ENCODE peak calls at places on chromosomes 2 and 18, in eight cellular contexts. J is BJ, Q is ovary, R is keratinocyte, F is GM23248, T is kidney epithelial cell, C is SJSA1, S is SK-N-SH. P is an unnamed sample. For H3K27me3, the result is how much of the 10 kb centered on the place peaks cover.

GRCh38 chr18:3093624-3094354 is 80.8 kb upstream of the LPIN2 start:
- DNase-seq in J (no peak), F (no peak), R (no peak), T (no peak), C (no peak), Q (no peak), S (no peak), P (no peak)

GRCh38 chr2:169131587-169132512 is 62.5 kb downstream of the DHRS9 start:
- DNase-seq in S (peak), C (no peak), J (no peak), T (no peak), Q (no peak), F (peak), R (peak), P (peak)

GRCh38 chr2:74181739-74182138 is 3.1 kb upstream of the MOB1A start:
- DNase-seq in S (peak), Q (no peak), F (peak), R (no peak), C (no peak), J (no peak), T (no peak), P (no peak)

GRCh38 chr2:191114403-191114886 is 36.3 kb downstream of the STAT4 start:
- DNase-seq in C (no peak), S (no peak), F (peak), R (no peak), Q (no peak), J (no peak), T (no peak), P (no peak)

GRCh38 chr2:126839711-126840110 is 59.0 kb upstream of the TEX51 start:
- DNase-seq in C (peak), Q (no peak), T (no peak), R (no peak), S (peak), F (no peak), J (no peak), P (no peak)

GRCh38 chr2:130378206-130378897 is 22.5 kb downstream of the PTPN18 start:
- DNase-seq in C (no peak), R (no peak), Q (no peak), T (no peak), F (no peak), J (no peak), S (no peak), P (no peak)

GRCh38 chr2:207974214-207974600 is 51.1 kb downstream of the PLEKHM3 start:
- DNase-seq in J (no peak), S (no peak), F (no peak), R (no peak), C (no peak), Q (no peak), T (no peak), P (no peak)

GRCh38 chr2:221097568-221097915 is 474.6 kb downstream of the EPHA4 start:
- DNase-seq in C (no peak), F (peak), S (no peak), T (peak), Q (no peak), J (peak), R (no peak), P (no peak)

GRCh38 chr2:119063146-119063545 is 95.4 kb downstream of the C1QL2 start:
- DNase-seq in S (no peak), T (no peak), R (no peak), F (no peak), C (no peak), Q (no peak), J (no peak), P (no peak)

GRCh38 chr2:18167871-18168270 is 289.4 kb downstream of the KCNS3 start:
- DNase-seq in Q (no peak), J (no peak), S (no peak), T (no peak), C (peak), F (no peak), R (no peak), P (no peak)

GRCh38 chr2:71455741-71456569 is 2.6 kb downstream of the DYSF start:
- DNase-seq in Q (no peak), S (peak), F (no peak), J (no peak), T (peak), R (no peak), C (no peak), P (peak)

GRCh38 chr2:237790353-237790752 is 8.2 kb upstream of the RBM44 start:
- DNase-seq in S (no peak), T (no peak), C (no peak), J (no peak), R (no peak), Q (no peak), F (peak), P (no peak)

GRCh38 chr18:48693006-48693405 is 154.2 kb downstream of the CTIF start:
- DNase-seq in T (no peak), R (no peak), Q (no peak), J (no peak), C (no peak), S (no peak), F (no peak), P (no peak)

GRCh38 chr18:48634491-48634890 is 95.7 kb downstream of the CTIF start:
- DNase-seq in C (no peak), S (no peak), F (no peak), Q (no peak), T (no peak), J (no peak), R (no peak), P (no peak)

GRCh38 chr2:207008105-207008990 is 69.0 kb downstream of the CPO start:
- DNase-seq in T (no peak), S (peak), J (no peak), F (peak), R (peak), Q (no peak), C (peak), P (peak)

GRCh38 chr2:230231251-230231650 is 5.7 kb downstream of the SP140 start:
- DNase-seq in S (no peak), Q (no peak), R (no peak), F (no peak), T (no peak), C (no peak), J (no peak), P (no peak)

GRCh38 chr2:241808701-241809382 is at the start of gene NEU4:
- DNase-seq in J (no peak), R (no peak), C (peak), Q (peak), F (no peak), T (no peak), S (peak), P (peak)

GRCh38 chr18:12679183-12679786 is 21.4 kb upstream of the SPIRE1 start:
- DNase-seq in F (peak), J (no peak), R (no peak), S (no peak), C (peak), Q (peak), T (no peak), P (no peak)

GRCh38 chr2:24926602-24927252 is 6.7 kb upstream of the ADCY3 start:
- DNase-seq in S (no peak), T (no peak), Q (peak), C (no peak), R (peak), F (peak), J (no peak), P (peak)
- H3K4me3 ChIP-seq in S (no peak), T (no peak), Q (peak), C (no peak), R (no peak), F (peak), J (no peak), P (no peak)

GRCh38 chr2:9949239-9949991 is 2.1 kb upstream of the GRHL1 start:
- DNase-seq in T (no peak), R (no peak), F (no peak), J (no peak), Q (no peak), C (no peak), S (no peak), P (no peak)
- H3K27me3 ChIP-seq in T (under half), R (under half), F (under half), J (under half), Q (under half), C (under half), S (under half), P (under half)

GRCh38 chr2:110906613-110907365 is 174.4 kb downstream of the ACOXL start:
- DNase-seq in C (no peak), J (no peak), Q (no peak), R (no peak), F (no peak), S (no peak), T (no peak), P (no peak)
- H3K4me3 ChIP-seq in C (no peak), J (no peak), Q (no peak), R (no peak), F (no peak), S (no peak), T (no peak), P (no peak)

GRCh38 chr2:232481322-232482140 is 6.1 kb downstream of the ECEL1 start:
- DNase-seq in F (no peak), Q (peak), J (no peak), C (no peak), R (no peak), T (no peak), S (no peak), P (peak)
- H3K27me3 ChIP-seq in F (under half), Q (under half), J (under half), C (under half), R (under half), T (under half), S (under half), P (under half)

DNA sequence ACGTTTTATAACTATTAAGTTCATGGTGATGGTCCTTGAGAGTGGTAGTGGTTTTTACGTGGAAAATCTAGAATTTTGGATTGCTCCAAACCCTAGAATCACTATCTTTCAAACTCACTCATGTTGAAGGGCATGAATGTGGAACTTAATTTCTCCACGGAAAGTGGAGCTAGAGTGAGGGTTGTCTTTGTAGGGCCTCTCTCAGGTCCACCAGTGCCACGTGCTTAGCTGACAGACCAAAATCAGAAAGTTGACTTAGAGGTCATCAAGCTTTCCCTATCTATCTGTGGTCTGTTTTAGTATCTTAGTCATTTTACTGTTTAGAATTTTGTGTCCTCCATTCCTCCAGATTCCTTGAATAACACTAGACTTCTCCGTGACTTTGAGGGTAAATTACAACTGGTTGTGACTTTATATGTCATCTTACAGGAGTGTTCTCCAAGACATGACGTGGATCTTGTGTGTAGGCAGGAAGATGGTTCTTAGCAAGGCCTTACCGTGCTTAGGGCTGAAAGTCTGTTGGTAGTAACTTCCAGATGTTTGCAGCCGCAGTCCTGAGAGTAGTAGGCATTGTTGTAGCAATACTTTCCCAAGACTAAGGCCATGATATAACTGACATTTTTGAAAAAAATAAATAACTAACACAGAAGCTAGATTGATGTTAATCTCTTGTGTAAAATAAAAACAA is 26.8 kb downstream of the DIS3L2 start:
- DNase-seq in Q (no peak), J (no peak), R (no peak), S (no peak), C (no peak), T (no peak), F (no peak), P (no peak)
- H3K4me3 ChIP-seq in Q (no peak), J (no peak), R (no peak), S (no peak), C (no peak), T (no peak), F (no peak), P (no peak)

GRCh38 chr2:231359484-231359883 is 36.0 kb upstream of the B3GNT7 start:
- DNase-seq in S (no peak), Q (no peak), C (no peak), F (no peak), R (no peak), T (no peak), J (no peak), P (peak)

GRCh38 chr2:231360881-231361294 is 34.6 kb upstream of the B3GNT7 start:
- DNase-seq in J (no peak), S (no peak), R (no peak), Q (no peak), C (no peak), F (no peak), T (no peak), P (no peak)

GRCh38 chr2:231360401-231360800 is 35.1 kb upstream of the B3GNT7 start:
- DNase-seq in S (no peak), T (no peak), R (no peak), F (no peak), C (peak), J (no peak), Q (no peak), P (peak)

GRCh38 chr2:231361701-231362588 is 33.6 kb upstream of the B3GNT7 start:
- DNase-seq in T (no peak), F (no peak), C (no peak), R (no peak), Q (no peak), J (no peak), S (no peak), P (peak)

DNA sequence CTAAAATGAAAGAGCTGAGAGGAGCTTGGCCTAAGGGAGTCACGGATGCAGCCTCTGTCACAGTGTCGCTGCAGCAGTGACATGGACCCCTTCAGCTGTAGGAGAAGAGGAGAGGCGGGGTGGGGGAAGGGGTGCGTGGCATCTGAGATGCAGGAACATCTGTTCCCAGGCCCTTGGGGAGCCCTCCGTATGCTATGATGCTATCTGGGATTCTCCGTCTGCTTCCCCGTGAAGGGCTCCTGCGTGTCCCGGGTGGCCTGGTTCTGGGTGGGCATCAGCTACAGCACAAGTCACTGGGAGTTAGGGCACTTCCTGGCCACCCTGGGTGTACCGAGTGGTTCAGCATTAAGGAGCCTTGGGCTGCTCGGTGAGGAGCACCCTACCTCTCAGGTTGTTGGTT is 35.6 kb upstream of the B3GNT7 start:
- DNase-seq in T (no peak), S (peak), J (no peak), C (no peak), Q (no peak), R (no peak), F (no peak), P (no peak)
- H3K27me3 ChIP-seq in T (under half), S (under half), J (under half), C (under half), Q (under half), R (under half), F (under half), P (under half)

GRCh38 chr2:98936133-98936916 is at the start of gene CRACDL:
- DNase-seq in F (peak), J (no peak), Q (peak), R (no peak), S (peak), C (no peak), T (no peak), P (peak)
- H3K4me3 ChIP-seq in F (peak), J (no peak), Q (peak), R (peak), S (peak), C (no peak), T (peak), P (peak)

GRCh38 chr18:59246796-59247195 is 26.5 kb downstream of the RAX start:
- DNase-seq in Q (no peak), S (no peak), J (no peak), T (no peak), R (no peak), F (no peak), C (no peak), P (no peak)
- H3K27me3 ChIP-seq in Q (under half), S (under half), J (under half), T (under half), R (under half), F (under half), C (under half), P (under half)

GRCh38 chr2:43133708-43134570 is 92.5 kb downstream of the ZFP36L2 start:
- DNase-seq in S (peak), T (no peak), C (no peak), Q (no peak), F (no peak), R (no peak), J (no peak), P (peak)

GRCh38 chr2:43136011-43136799 is 90.2 kb downstream of the ZFP36L2 start:
- DNase-seq in C (no peak), R (no peak), T (no peak), F (no peak), Q (no peak), J (no peak), S (peak), P (peak)

GRCh38 chr2:43135583-43135982 is 90.8 kb downstream of the ZFP36L2 start:
- DNase-seq in J (no peak), Q (no peak), C (no peak), S (peak), T (no peak), F (no peak), R (no peak), P (peak)

GRCh38 chr2:43133336-43133707 is 93.1 kb downstream of the ZFP36L2 start:
- DNase-seq in J (no peak), F (no peak), R (no peak), Q (no peak), S (peak), T (no peak), C (no peak), P (peak)

GRCh38 chr2:43134571-43134889 is 91.9 kb downstream of the ZFP36L2 start:
- DNase-seq in C (no peak), R (no peak), T (no peak), F (no peak), S (peak), J (no peak), Q (no peak), P (no peak)
- H3K4me3 ChIP-seq in C (no peak), R (no peak), T (no peak), F (no peak), S (no peak), J (no peak), Q (no peak), P (no peak)

GRCh38 chr2:112199188-112199587 is 55.7 kb downstream of the ZC3H8 start:
- DNase-seq in S (no peak), T (no peak), F (peak), Q (no peak), R (no peak), J (no peak), C (no peak), P (no peak)

GRCh38 chr2:112198780-112199179 is 56.1 kb downstream of the ZC3H8 start:
- DNase-seq in Q (no peak), F (peak), J (peak), R (no peak), S (no peak), T (no peak), C (no peak), P (no peak)

GRCh38 chr2:112194480-112194879 is 56.3 kb downstream of the FBLN7 start:
- DNase-seq in Q (no peak), R (no peak), T (no peak), C (no peak), F (no peak), J (no peak), S (no peak), P (no peak)

GRCh38 chr2:112195167-112195766 is 57.1 kb downstream of the FBLN7 start:
- DNase-seq in F (no peak), C (no peak), S (no peak), Q (no peak), T (no peak), R (no peak), J (no peak), P (no peak)
- H3K27me3 ChIP-seq in F (under half), C (under half), S (under half), Q (under half), T (under half), R (under half), J (under half), P (under half)